ENCODE peak calls at places on chromosomes 7 and 10, in five cellular contexts. Q, X, G, F and H are unnamed samples.

GRCh38 chr10:47402681-47403301 is 18.7 kb upstream of the ZNF488 start:
- DNase-seq in Q (peak), X (peak), G (no peak), F (no peak), H (peak)

GRCh38 chr7:156610130-156610529 is 30.4 kb upstream of the RNF32 start:
- DNase-seq in Q (no peak), X (no peak), G (no peak), F (no peak), H (no peak)

GRCh38 chr7:17532861-17533404 is 234.5 kb downstream of the AHR start:
- DNase-seq in Q (peak), X (peak), G (no peak), F (no peak), H (peak)

GRCh38 chr7:48366096-48366495 is 194.8 kb downstream of the ABCA13 start:
- DNase-seq in Q (no peak), X (peak), G (no peak), F (no peak), H (no peak)

GRCh38 chr7:26855421-26855820 is 9.0 kb downstream of the SKAP2 start:
- DNase-seq in Q (no peak), X (no peak), G (no peak), F (no peak), H (no peak)

GRCh38 chr7:94011714-94012353 is 7.7 kb upstream of the BET1 start:
- DNase-seq in Q (no peak), X (no peak), G (no peak), F (no peak), H (no peak)

GRCh38 chr10:129764011-129764900 is 199.8 kb downstream of the EBF3 start:
- DNase-seq in Q (no peak), X (no peak), G (no peak), F (no peak), H (no peak)

GRCh38 chr10:69416695-69417094 is at the start of gene TACR2:
- DNase-seq in Q (no peak), X (no peak), G (no peak), F (no peak), H (no peak)

GRCh38 chr7:148337166-148337565 is 253.4 kb upstream of the C7orf33 start:
- DNase-seq in Q (no peak), X (no peak), G (no peak), F (no peak), H (peak)

GRCh38 chr7:26508481-26508880 is 216.8 kb downstream of the SNX10 start:
- DNase-seq in Q (no peak), X (no peak), G (no peak), F (no peak), H (no peak)

GRCh38 chr10:50232261-50232639 is 19.1 kb downstream of the ASAH2 start:
- DNase-seq in Q (no peak), X (no peak), G (no peak), F (no peak), H (no peak)

GRCh38 chr10:9992656-9993055 is 1025.0 kb upstream of the CELF2 start:
- DNase-seq in Q (no peak), X (no peak), G (no peak), F (no peak), H (no peak)

GRCh38 chr10:132412316-132413192 is 15.6 kb downstream of the PWWP2B start:
- DNase-seq in Q (peak), X (peak), G (no peak), F (no peak), H (peak)

GRCh38 chr10:79933961-79934360 is 14.9 kb downstream of the SFTPD start:
- DNase-seq in Q (no peak), X (no peak), G (no peak), F (no peak), H (no peak)

GRCh38 chr10:71575446-71575845 is 144.1 kb downstream of the C10orf105 start:
- DNase-seq in Q (peak), X (no peak), G (no peak), F (no peak), H (no peak)

GRCh38 chr7:83119496-83119895 is 43.2 kb downstream of the PCLO start:
- DNase-seq in Q (no peak), X (no peak), G (no peak), F (no peak), H (no peak)

GRCh38 chr7:4734587-4735365 is 40.6 kb upstream of the AP5Z1 start:
- DNase-seq in Q (no peak), X (no peak), G (no peak), F (no peak), H (no peak)

GRCh38 chr10:119479048-119479394 is 63.5 kb downstream of the RGS10 start:
- DNase-seq in Q (no peak), X (no peak), G (no peak), F (no peak), H (no peak)

GRCh38 chr10:115921795-115922194 is 351.2 kb downstream of the GFRA1 start:
- DNase-seq in Q (no peak), X (peak), G (no peak), F (no peak), H (no peak)

GRCh38 chr10:8051851-8052257 is 2.6 kb upstream of the GATA3 start:
- DNase-seq in Q (no peak), X (no peak), G (no peak), F (no peak), H (no peak)

GRCh38 chr10:34995925-34996324 is 94.2 kb downstream of the CUL2 start:
- DNase-seq in Q (no peak), X (no peak), G (no peak), F (no peak), H (no peak)

GRCh38 chr10:118571123-118571522 is 24.3 kb downstream of the PRLHR start:
- DNase-seq in Q (peak), X (no peak), G (no peak), F (no peak), H (no peak)

GRCh38 chr10:103839867-103840746 is 15.3 kb downstream of the SH3PXD2A start:
- DNase-seq in Q (no peak), X (no peak), G (no peak), F (no peak), H (no peak)

GRCh38 chr10:50585921-50586739 is 37.6 kb downstream of the SGMS1 start:
- DNase-seq in Q (peak), X (peak), G (no peak), F (no peak), H (peak)

GRCh38 chr10:128892005-128892404 is 575.0 kb upstream of the MGMT start:
- DNase-seq in Q (no peak), X (no peak), G (no peak), F (no peak), H (peak)

GRCh38 chr10:133162910-133163856 is 3.2 kb downstream of the KNDC1 start:
- DNase-seq in Q (no peak), X (no peak), G (no peak), F (no peak), H (no peak)

GRCh38 chr10:69638642-69639041 is 8.6 kb downstream of the FAM241B start:
- DNase-seq in Q (no peak), X (no peak), G (no peak), F (no peak), H (no peak)

GRCh38 chr10:44828515-44829142 is 82.5 kb upstream of the TMEM72 start:
- DNase-seq in Q (no peak), X (no peak), G (no peak), F (no peak), H (no peak)

GRCh38 chr7:25858562-25859411 is 293.2 kb upstream of the NFE2L3 start:
- DNase-seq in Q (no peak), X (no peak), G (no peak), F (no peak), H (no peak)

GRCh38 chr10:93006435-93007039 is 54.1 kb upstream of the CYP26C1 start:
- DNase-seq in Q (peak), X (peak), G (no peak), F (no peak), H (peak)

GRCh38 chr10:122422266-122422980 is 32.0 kb upstream of the ARMS2 start:
- DNase-seq in Q (no peak), X (no peak), G (peak), F (no peak), H (no peak)

GRCh38 chr7:18610331-18610948 is 114.9 kb downstream of the HDAC9 start:
- DNase-seq in Q (no peak), X (peak), G (no peak), F (no peak), H (peak)

GRCh38 chr10:15197276-15197675 is 28.8 kb upstream of the NMT2 start:
- DNase-seq in Q (peak), X (no peak), G (no peak), F (no peak), H (no peak)

GRCh38 chr7:41630741-41631140 is 72.1 kb downstream of the INHBA start:
- DNase-seq in Q (no peak), X (peak), G (no peak), F (no peak), H (peak)